ENCODE peak calls at places on chromosomes 2 and 18, in six cellular contexts. Y is neural progenitor cell, L is endodermal cell, V is A549, J is astrocyte of the cerebellum, W is sigmoid colon. T is an unnamed sample.

GRCh38 chr2:201403904-201404303 is 46.8 kb upstream of the FLACC1 start:
- DNase-seq in Y (peak; percentile 20), L (no peak), V (no peak), J (peak; percentile 68), W (no peak), T (no peak)

GRCh38 chr18:51196811-51197660 is 445 bp downstream of the MEX3C start:
- DNase-seq in Y (peak; percentile 62), L (peak; percentile 73), V (no peak), J (no peak), W (peak; percentile 82), T (peak; percentile 76)

GRCh38 chr2:2007551-2008501 is 263.5 kb upstream of the PXDN start:
- DNase-seq in Y (no peak), L (peak; percentile 90), V (no peak), J (no peak), W (no peak), T (no peak)

GRCh38 chr18:23593720-23594119 is 7.4 kb upstream of the NPC1 start:
- DNase-seq in Y (no peak), L (no peak), V (peak; percentile 45), J (no peak), W (no peak), T (no peak)

GRCh38 chr2:75055820-75056675 is 97.6 kb downstream of the POLE4 start:
- DNase-seq in Y (peak; percentile 73), L (peak; percentile 90), V (no peak), J (peak; percentile 87), W (no peak), T (no peak)

GRCh38 chr2:9434484-9434883 is 11.0 kb downstream of the CPSF3 start:
- DNase-seq in Y (no peak), L (no peak), V (no peak), J (no peak), W (no peak), T (no peak)

GRCh38 chr2:145752091-145752806 is 1232.3 kb upstream of the ZEB2 start:
- DNase-seq in Y (peak; percentile 74), L (peak; percentile 59), V (peak; percentile 3), J (peak; percentile 88), W (no peak), T (no peak)

GRCh38 chr2:214492152-214492551 is 81.3 kb downstream of the VWC2L start:
- DNase-seq in Y (no peak), L (no peak), V (no peak), J (no peak), W (no peak), T (no peak)

GRCh38 chr2:239991689-239992314 is 33.3 kb downstream of the NDUFA10 start:
- DNase-seq in Y (peak; percentile 63), L (no peak), V (peak; percentile 15), J (peak; percentile 65), W (no peak), T (no peak)

GRCh38 chr18:50836521-50836957 is 16.7 kb upstream of the MRO start:
- DNase-seq in Y (no peak), L (no peak), V (no peak), J (peak; percentile 61), W (no peak), T (no peak)

GRCh38 chr2:54634012-54634411 is 89.5 kb upstream of the EML6 start:
- DNase-seq in Y (no peak), L (no peak), V (no peak), J (no peak), W (no peak), T (no peak)

GRCh38 chr2:187994464-187995331 is 297.0 kb upstream of the GULP1 start:
- DNase-seq in Y (no peak), L (peak; percentile 66), V (no peak), J (no peak), W (no peak), T (no peak)

GRCh38 chr2:67057901-67058703 is 339.0 kb upstream of the ETAA1 start:
- DNase-seq in Y (no peak), L (no peak), V (no peak), J (no peak), W (no peak), T (no peak)

GRCh38 chr2:73256618-73256922 is 22.5 kb downstream of the CCT7 start:
- DNase-seq in Y (peak; percentile 12), L (peak; percentile 40), V (no peak), J (no peak), W (no peak), T (no peak)

GRCh38 chr18:24837065-24837464 is 376.6 kb downstream of the HRH4 start:
- DNase-seq in Y (no peak), L (no peak), V (no peak), J (no peak), W (no peak), T (no peak)

GRCh38 chr2:79717364-79718007 is 204.6 kb downstream of the CTNNA2 start:
- DNase-seq in Y (peak; percentile 10), L (peak; percentile 74), V (peak; percentile 11), J (peak; percentile 95), W (no peak), T (no peak)

GRCh38 chr2:128157644-128158043 is 66.6 kb downstream of the UGGT1 start:
- DNase-seq in Y (no peak), L (no peak), V (no peak), J (no peak), W (no peak), T (no peak)

GRCh38 chr2:221342388-221342787 is 229.7 kb downstream of the EPHA4 start:
- DNase-seq in Y (no peak), L (no peak), V (no peak), J (no peak), W (no peak), T (no peak)

GRCh38 chr2:215435261-215435808 is 533 bp downstream of the FN1 start:
- DNase-seq in Y (peak; percentile 86), L (peak; percentile 87), V (peak; percentile 30), J (no peak), W (peak; percentile 79), T (no peak)

GRCh38 chr18:79197531-79197930 is 128.3 kb downstream of the ATP9B start:
- DNase-seq in Y (no peak), L (no peak), V (no peak), J (no peak), W (no peak), T (no peak)

GRCh38 chr2:53202063-53202462 is 565.5 kb upstream of the CHAC2 start:
- DNase-seq in Y (no peak), L (no peak), V (no peak), J (peak; percentile 94), W (no peak), T (no peak)

GRCh38 chr2:98936133-98936916 is at the start of gene CRACDL:
- DNase-seq in Y (peak; percentile 83), L (peak; percentile 76), V (no peak), J (no peak), W (no peak), T (no peak)
- TF ChIP-seq CTCF in Y (peak; percentile 35), L (peak; percentile 53), V (peak; percentile 41), J (peak; percentile 11), W (no peak), T (no peak)

DNA sequence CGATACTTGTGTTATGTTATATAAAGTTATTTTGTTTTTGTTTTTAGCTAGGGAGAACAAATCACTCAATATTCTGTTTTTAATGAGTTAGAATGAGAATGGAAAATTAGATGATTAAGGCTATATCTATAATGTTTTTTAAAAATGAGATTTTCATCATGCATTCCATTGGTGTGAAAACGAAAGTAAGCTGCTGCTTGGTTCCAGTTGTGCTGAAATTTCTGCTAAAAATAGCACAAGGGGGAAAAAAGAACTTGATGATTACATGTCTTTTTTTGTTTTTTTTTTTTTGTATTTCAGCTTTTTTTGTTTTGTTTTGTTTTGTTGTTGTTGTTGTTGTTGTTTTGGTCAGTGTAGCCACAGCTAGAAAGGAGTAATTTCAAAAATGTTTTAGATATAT is 242.6 kb upstream of the KCNJ3 start:
- DNase-seq in Y (no peak), L (no peak), V (no peak), J (no peak), W (no peak), T (no peak)
- H3K4me3 ChIP-seq in Y (no peak overlapping the region), L (no peak overlapping the region), V (no peak overlapping the region), J (no peak overlapping the region), W (peak overlapping the region; percentile 33), T (peak overlapping the region; percentile 58)

DNA sequence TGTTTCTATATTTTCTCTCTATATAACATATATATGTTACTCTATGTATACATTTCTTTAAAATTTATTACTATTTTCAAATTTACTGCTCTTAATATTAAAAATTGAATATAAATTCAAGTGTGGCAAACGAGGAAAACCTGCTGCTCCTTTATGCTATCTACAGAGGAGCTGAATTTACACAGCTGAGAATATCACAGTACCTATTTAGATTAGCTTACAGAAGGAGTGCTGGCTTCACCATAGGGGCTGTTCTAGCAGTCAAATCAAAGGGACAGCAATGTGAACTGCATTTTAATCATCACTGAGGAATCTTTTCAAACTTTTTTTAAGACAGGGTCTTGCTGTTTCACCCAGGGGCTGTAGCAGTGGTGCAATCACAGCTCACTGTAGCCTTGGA is 213.8 kb downstream of the SRBD1 start:
- DNase-seq in Y (no peak), L (no peak), V (no peak), J (no peak), W (no peak), T (no peak)
- TF ChIP-seq CTCF in Y (no peak), L (no peak), V (no peak), J (no peak), W (no peak), T (no peak)

DNA sequence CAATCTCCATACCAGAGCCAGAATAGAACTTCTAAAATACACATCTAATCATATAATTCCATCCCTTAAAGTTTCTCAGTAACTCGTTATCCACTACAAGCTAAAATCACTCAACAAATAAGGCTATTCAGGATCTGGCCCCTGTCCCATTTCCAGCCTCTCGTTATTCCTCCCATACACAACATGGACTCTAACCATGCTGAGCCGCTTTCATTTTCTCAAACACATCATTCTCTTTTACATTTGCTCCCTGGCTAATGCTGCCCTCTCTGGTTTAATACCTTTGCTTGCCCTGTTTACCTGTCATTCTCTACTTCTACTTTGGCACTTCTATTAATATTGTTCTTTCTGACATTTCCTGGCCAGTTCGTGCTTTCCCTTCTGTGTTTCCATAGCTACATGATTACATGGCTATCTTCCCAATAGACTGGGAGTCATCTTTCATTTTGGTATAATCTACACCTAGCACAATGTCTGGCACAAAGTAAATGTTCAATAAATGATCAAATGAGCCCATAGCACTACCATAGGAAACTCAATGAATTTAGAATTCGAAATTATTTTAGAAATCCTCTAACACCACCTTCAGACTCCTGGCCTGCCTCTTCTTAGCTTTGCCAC is 163.6 kb upstream of the VRK2 start:
- DNase-seq in Y (no peak), L (no peak), V (peak; percentile 33), J (peak; percentile 6), W (no peak), T (no peak)
- H3K4me3 ChIP-seq in Y (no peak overlapping the region), L (no peak overlapping the region), V (peak overlapping the region; percentile 39), J (no peak overlapping the region), W (no peak overlapping the region), T (peak overlapping the region; percentile 24)

T was measured in coronary artery.